ENCODE peak calls at places on chromosomes 3 and 15, in seven cellular contexts. X is ureter; T is activated CD4-positive, alpha-beta T cell treated with anti-CD3 and anti-CD28 coated beads, Interleukin-2, amount 50 U/mL, for 1 hour; N is A549; B is effector memory CD8-positive, alpha-beta T cell; P is dermis microvascular lymphatic vessel endothelial cell; Z is AG04450. Q is an unnamed sample.

GRCh38 chr3:98807011-98807410 is 43.9 kb downstream of the ST3GAL6 start:
- DNase-seq in P (no peak), Z (no peak), X (no peak), N (no peak), T (no peak), B (no peak), Q (no peak)

GRCh38 chr15:96322401-96323249 is 7.9 kb upstream of the NR2F2 start:
- DNase-seq in N (no peak), B (no peak), Z (no peak), P (no peak), X (no peak), T (no peak), Q (no peak)

GRCh38 chr15:40379853-40380252 is 2.7 kb upstream of the KNSTRN start:
- DNase-seq in N (peak), X (peak), B (no peak), T (no peak), P (peak), Z (peak), Q (peak)

GRCh38 chr3:37741644-37742043 is 120.0 kb upstream of the CTDSPL start:
- DNase-seq in X (peak), P (peak), B (no peak), Z (no peak), N (peak), T (no peak), Q (no peak)

GRCh38 chr3:33377489-33377888 is 62.7 kb downstream of the UBP1 start:
- DNase-seq in P (no peak), N (no peak), T (no peak), Z (no peak), X (no peak), B (no peak), Q (no peak)

GRCh38 chr15:33279613-33280205 is 31.1 kb upstream of the RYR3 start:
- DNase-seq in X (no peak), P (no peak), B (no peak), N (peak), T (no peak), Z (no peak), Q (no peak)

GRCh38 chr3:138124689-138125420 is 7.3 kb downstream of the A4GNT start:
- DNase-seq in B (no peak), P (no peak), T (no peak), Z (no peak), N (no peak), X (no peak), Q (no peak)

GRCh38 chr3:170907519-170908234 is 760 bp downstream of the EIF5A2 start:
- DNase-seq in T (no peak), Z (no peak), N (no peak), P (no peak), B (no peak), X (no peak), Q (no peak)

GRCh38 chr3:38823722-38824121 is 7.7 kb upstream of the SCN10A start:
- DNase-seq in B (no peak), Z (no peak), P (no peak), X (no peak), T (no peak), N (no peak), Q (no peak)

Q was measured in non-pigmented ciliary epithelial cell.